ENCODE peak calls at places on chromosomes 7 and 10, in ten cellular contexts. One of them, this sample, is unnamed.
A peak's percentile ranks its signal among the peaks of the same experiment; 100 is the strongest.

GRCh38 chr7:155959894-155960293 is 147.6 kb upstream of the SHH start:
- DNase-seq in cardiac fibroblast: no peak
- DNase-seq in spleen: no peak
- DNase-seq in psoas muscle: no peak
- DNase-seq in neural crest cell: no peak
- DNase-seq in A549: no peak
- DNase-seq in ascending aorta: peak; percentile 53
- DNase-seq in GM23338: no peak
- DNase-seq in BJ: no peak
- DNase-seq in activated B cell treated with CpG ODN at 0.5 μM for 24 hours: no peak
- DNase-seq in this sample: no peak

GRCh38 chr7:113606325-113606724 is 312.5 kb downstream of the PPP1R3A start:
- DNase-seq in cardiac fibroblast: no peak
- DNase-seq in spleen: no peak
- DNase-seq in psoas muscle: no peak
- DNase-seq in neural crest cell: no peak
- DNase-seq in A549: no peak
- DNase-seq in ascending aorta: no peak
- DNase-seq in GM23338: no peak
- DNase-seq in BJ: no peak
- DNase-seq in activated B cell treated with CpG ODN at 0.5 μM for 24 hours: no peak
- DNase-seq in this sample: no peak

GRCh38 chr7:98294326-98294725 is 12.8 kb downstream of the BRI3 start:
- DNase-seq in cardiac fibroblast: no peak
- DNase-seq in spleen: no peak
- DNase-seq in psoas muscle: peak; percentile 45
- DNase-seq in neural crest cell: no peak
- DNase-seq in A549: no peak
- DNase-seq in ascending aorta: no peak
- DNase-seq in GM23338: no peak
- DNase-seq in BJ: no peak
- DNase-seq in activated B cell treated with CpG ODN at 0.5 μM for 24 hours: no peak
- DNase-seq in this sample: no peak

GRCh38 chr10:3774814-3775670 is 10.0 kb downstream of the KLF6 start:
- DNase-seq in cardiac fibroblast: peak; percentile 95
- DNase-seq in spleen: no peak
- DNase-seq in psoas muscle: peak; percentile 64
- DNase-seq in neural crest cell: no peak
- DNase-seq in A549: no peak
- DNase-seq in ascending aorta: peak; percentile 87
- DNase-seq in GM23338: no peak
- DNase-seq in BJ: no peak
- DNase-seq in activated B cell treated with CpG ODN at 0.5 μM for 24 hours: no peak
- DNase-seq in this sample: no peak

GRCh38 chr10:113278664-113279063 is 274.2 kb upstream of the HABP2 start:
- DNase-seq in cardiac fibroblast: no peak
- DNase-seq in spleen: no peak
- DNase-seq in psoas muscle: no peak
- DNase-seq in neural crest cell: no peak
- DNase-seq in A549: no peak
- DNase-seq in ascending aorta: no peak
- DNase-seq in GM23338: no peak
- DNase-seq in BJ: no peak
- DNase-seq in activated B cell treated with CpG ODN at 0.5 μM for 24 hours: no peak
- DNase-seq in this sample: no peak

GRCh38 chr10:97534746-97535367 is 36.1 kb downstream of the UBTD1 start:
- DNase-seq in cardiac fibroblast: peak; percentile 56
- DNase-seq in spleen: peak; percentile 66
- DNase-seq in psoas muscle: peak; percentile 75
- DNase-seq in neural crest cell: no peak
- DNase-seq in A549: peak; percentile 67
- DNase-seq in ascending aorta: no peak
- DNase-seq in GM23338: peak; percentile 84
- DNase-seq in BJ: no peak
- DNase-seq in activated B cell treated with CpG ODN at 0.5 μM for 24 hours: no peak
- DNase-seq in this sample: no peak

GRCh38 chr10:6114758-6115410 is 26.1 kb downstream of the RBM17 start:
- DNase-seq in cardiac fibroblast: peak; percentile 92
- DNase-seq in spleen: no peak
- DNase-seq in psoas muscle: peak; percentile 54
- DNase-seq in neural crest cell: no peak
- DNase-seq in A549: no peak
- DNase-seq in ascending aorta: no peak
- DNase-seq in GM23338: no peak
- DNase-seq in BJ: peak; percentile 57
- DNase-seq in activated B cell treated with CpG ODN at 0.5 μM for 24 hours: no peak
- DNase-seq in this sample: no peak

GRCh38 chr7:92485974-92486373 is 8.2 kb upstream of the ERVW-1 start:
- DNase-seq in cardiac fibroblast: no peak
- DNase-seq in spleen: no peak
- DNase-seq in psoas muscle: no peak
- DNase-seq in neural crest cell: no peak
- DNase-seq in A549: no peak
- DNase-seq in ascending aorta: no peak
- DNase-seq in GM23338: no peak
- DNase-seq in BJ: no peak
- DNase-seq in activated B cell treated with CpG ODN at 0.5 μM for 24 hours: no peak
- DNase-seq in this sample: no peak

GRCh38 chr7:100485514-100485913 is 1.8 kb downstream of the NYAP1 start:
- DNase-seq in cardiac fibroblast: peak; percentile 37
- DNase-seq in spleen: no peak
- DNase-seq in psoas muscle: no peak
- DNase-seq in neural crest cell: no peak
- DNase-seq in A549: no peak
- DNase-seq in ascending aorta: no peak
- DNase-seq in GM23338: no peak
- DNase-seq in BJ: no peak
- DNase-seq in activated B cell treated with CpG ODN at 0.5 μM for 24 hours: no peak
- DNase-seq in this sample: no peak

GRCh38 chr7:55130554-55131198 is 111.9 kb downstream of the EGFR start:
- DNase-seq in cardiac fibroblast: peak; percentile 94
- DNase-seq in spleen: no peak
- DNase-seq in psoas muscle: peak; percentile 79
- DNase-seq in neural crest cell: peak; percentile 46
- DNase-seq in A549: no peak
- DNase-seq in ascending aorta: peak; percentile 79
- DNase-seq in GM23338: no peak
- DNase-seq in BJ: no peak
- DNase-seq in activated B cell treated with CpG ODN at 0.5 μM for 24 hours: no peak
- DNase-seq in this sample: no peak

GRCh38 chr7:127322832-127323231 is 69.7 kb downstream of the ZNF800 start:
- DNase-seq in cardiac fibroblast: no peak
- DNase-seq in spleen: no peak
- DNase-seq in psoas muscle: no peak
- DNase-seq in neural crest cell: no peak
- DNase-seq in A549: no peak
- DNase-seq in ascending aorta: no peak
- DNase-seq in GM23338: peak; percentile 5
- DNase-seq in BJ: no peak
- DNase-seq in activated B cell treated with CpG ODN at 0.5 μM for 24 hours: no peak
- DNase-seq in this sample: no peak

GRCh38 chr7:139776486-139777303 is 1.1 kb downstream of the HIPK2 start:
- DNase-seq in cardiac fibroblast: peak; percentile 59
- DNase-seq in spleen: peak; percentile 83
- DNase-seq in psoas muscle: no peak
- DNase-seq in neural crest cell: peak; percentile 22
- DNase-seq in A549: peak; percentile 52
- DNase-seq in ascending aorta: no peak
- DNase-seq in GM23338: peak; percentile 53
- DNase-seq in BJ: no peak
- DNase-seq in activated B cell treated with CpG ODN at 0.5 μM for 24 hours: peak; percentile 35
- DNase-seq in this sample: peak; percentile 12

GRCh38 chr10:60167056-60167455 is 222.6 kb downstream of the ANK3 start:
- DNase-seq in cardiac fibroblast: no peak
- DNase-seq in spleen: no peak
- DNase-seq in psoas muscle: no peak
- DNase-seq in neural crest cell: no peak
- DNase-seq in A549: no peak
- DNase-seq in ascending aorta: no peak
- DNase-seq in GM23338: no peak
- DNase-seq in BJ: no peak
- DNase-seq in activated B cell treated with CpG ODN at 0.5 μM for 24 hours: no peak
- DNase-seq in this sample: no peak

GRCh38 chr10:47243791-47244190 is 56.2 kb upstream of the GDF10 start:
- DNase-seq in cardiac fibroblast: no peak
- DNase-seq in spleen: peak; percentile 46
- DNase-seq in psoas muscle: peak; percentile 89
- DNase-seq in neural crest cell: no peak
- DNase-seq in A549: no peak
- DNase-seq in ascending aorta: peak; percentile 75
- DNase-seq in GM23338: no peak
- DNase-seq in BJ: no peak
- DNase-seq in activated B cell treated with CpG ODN at 0.5 μM for 24 hours: no peak
- DNase-seq in this sample: no peak

GRCh38 chr10:61682323-61682722 is 19.6 kb downstream of the CABCOCO1 start:
- DNase-seq in cardiac fibroblast: no peak
- DNase-seq in spleen: no peak
- DNase-seq in psoas muscle: no peak
- DNase-seq in neural crest cell: no peak
- DNase-seq in A549: peak; percentile 8
- DNase-seq in ascending aorta: no peak
- DNase-seq in GM23338: peak; percentile 8
- DNase-seq in BJ: no peak
- DNase-seq in activated B cell treated with CpG ODN at 0.5 μM for 24 hours: no peak
- DNase-seq in this sample: no peak

GRCh38 chr7:35035511-35035921 is 1.8 kb downstream of the DPY19L1 start:
- DNase-seq in cardiac fibroblast: peak; percentile 56
- DNase-seq in spleen: no peak
- DNase-seq in psoas muscle: no peak
- DNase-seq in neural crest cell: no peak
- DNase-seq in A549: peak; percentile 29
- DNase-seq in ascending aorta: no peak
- DNase-seq in GM23338: peak; percentile 60
- DNase-seq in BJ: no peak
- DNase-seq in activated B cell treated with CpG ODN at 0.5 μM for 24 hours: no peak
- DNase-seq in this sample: no peak
- TF ChIP-seq CTCF in cardiac fibroblast: peak; percentile 9
- TF ChIP-seq CTCF in spleen: no peak
- TF ChIP-seq CTCF in psoas muscle: no peak
- TF ChIP-seq CTCF in neural crest cell: no peak
- TF ChIP-seq CTCF in A549: peak; percentile 54
- TF ChIP-seq CTCF in ascending aorta: no peak
- TF ChIP-seq CTCF in GM23338: peak; percentile 32
- TF ChIP-seq CTCF in BJ: no peak
- TF ChIP-seq CTCF in activated B cell treated with CpG ODN at 0.5 μM for 24 hours: no peak
- TF ChIP-seq CTCF in this sample: no peak

GRCh38 chr10:78196964-78197363 is 163.3 kb downstream of the RPS24 start:
- DNase-seq in cardiac fibroblast: peak; percentile 83
- DNase-seq in spleen: no peak
- DNase-seq in psoas muscle: no peak
- DNase-seq in neural crest cell: no peak
- DNase-seq in A549: peak; percentile 64
- DNase-seq in ascending aorta: no peak
- DNase-seq in GM23338: no peak
- DNase-seq in BJ: peak; percentile 52
- DNase-seq in activated B cell treated with CpG ODN at 0.5 μM for 24 hours: no peak
- DNase-seq in this sample: no peak
- TF ChIP-seq CTCF in cardiac fibroblast: no peak
- TF ChIP-seq CTCF in spleen: no peak
- TF ChIP-seq CTCF in psoas muscle: no peak
- TF ChIP-seq CTCF in neural crest cell: no peak
- TF ChIP-seq CTCF in A549: no peak
- TF ChIP-seq CTCF in ascending aorta: no peak
- TF ChIP-seq CTCF in GM23338: no peak
- TF ChIP-seq CTCF in BJ: no peak
- TF ChIP-seq CTCF in activated B cell treated with CpG ODN at 0.5 μM for 24 hours: no peak
- TF ChIP-seq CTCF in this sample: no peak

DNA sequence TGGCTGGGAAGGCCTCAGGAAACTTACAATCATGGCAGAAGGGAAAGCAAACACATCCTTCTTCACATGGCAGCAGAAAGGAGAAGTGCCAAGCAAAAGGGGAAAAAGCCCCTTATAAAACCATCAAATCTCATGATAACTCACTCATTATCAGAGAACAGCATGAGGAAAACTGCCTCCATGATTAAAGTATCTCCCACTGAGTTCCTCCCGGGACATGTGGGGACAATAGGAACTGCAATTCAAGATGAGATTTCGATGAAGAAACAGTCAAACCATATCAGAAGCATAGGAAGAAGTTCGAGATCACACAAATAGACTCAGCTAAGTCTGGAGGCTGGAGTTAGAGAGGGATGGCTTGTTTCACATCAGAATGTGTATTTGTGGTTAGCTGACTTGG is 869.4 kb upstream of the PHF14 start:
- DNase-seq in cardiac fibroblast: no peak
- DNase-seq in spleen: no peak
- DNase-seq in psoas muscle: no peak
- DNase-seq in neural crest cell: no peak
- DNase-seq in A549: no peak
- DNase-seq in ascending aorta: no peak
- DNase-seq in GM23338: peak; percentile 26
- DNase-seq in BJ: no peak
- DNase-seq in activated B cell treated with CpG ODN at 0.5 μM for 24 hours: no peak
- DNase-seq in this sample: no peak
- TF ChIP-seq CTCF in cardiac fibroblast: no peak
- TF ChIP-seq CTCF in spleen: no peak
- TF ChIP-seq CTCF in psoas muscle: no peak
- TF ChIP-seq CTCF in neural crest cell: no peak
- TF ChIP-seq CTCF in A549: no peak
- TF ChIP-seq CTCF in ascending aorta: no peak
- TF ChIP-seq CTCF in GM23338: peak; percentile 32
- TF ChIP-seq CTCF in BJ: no peak
- TF ChIP-seq CTCF in activated B cell treated with CpG ODN at 0.5 μM for 24 hours: no peak
- TF ChIP-seq CTCF in this sample: no peak

DNA sequence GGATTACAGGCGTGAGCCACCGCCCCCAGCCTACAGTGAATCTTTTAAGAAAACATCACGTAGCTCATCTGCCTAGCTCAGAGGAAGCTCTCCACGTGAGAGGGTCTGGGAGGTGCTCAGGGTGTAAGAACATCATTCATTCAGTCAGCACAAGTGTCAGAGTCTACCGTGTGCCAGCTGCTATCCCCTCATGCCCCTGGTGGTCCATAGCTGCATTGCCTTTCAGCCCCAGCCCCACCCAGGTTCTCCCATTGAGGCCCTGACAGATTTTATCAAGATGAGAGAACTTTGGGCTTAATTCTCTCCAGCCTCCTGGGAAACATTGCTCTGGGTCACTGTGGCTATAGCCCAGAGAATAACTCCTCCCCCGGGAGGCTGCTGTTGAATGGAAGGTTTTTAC is 45.1 kb downstream of the ZNF503 start:
- DNase-seq in cardiac fibroblast: no peak
- DNase-seq in spleen: no peak
- DNase-seq in psoas muscle: no peak
- DNase-seq in neural crest cell: no peak
- DNase-seq in A549: no peak
- DNase-seq in ascending aorta: no peak
- DNase-seq in GM23338: peak; percentile 31
- DNase-seq in BJ: no peak
- DNase-seq in activated B cell treated with CpG ODN at 0.5 μM for 24 hours: no peak
- DNase-seq in this sample: no peak
- TF ChIP-seq CTCF in cardiac fibroblast: no peak
- TF ChIP-seq CTCF in spleen: no peak
- TF ChIP-seq CTCF in psoas muscle: no peak
- TF ChIP-seq CTCF in neural crest cell: peak; percentile 40
- TF ChIP-seq CTCF in A549: no peak
- TF ChIP-seq CTCF in ascending aorta: no peak
- TF ChIP-seq CTCF in GM23338: peak; percentile 50
- TF ChIP-seq CTCF in BJ: no peak
- TF ChIP-seq CTCF in activated B cell treated with CpG ODN at 0.5 μM for 24 hours: no peak
- TF ChIP-seq CTCF in this sample: peak; percentile 23

GRCh38 chr7:21293771-21294170 is 134.1 kb upstream of the SP4 start:
- DNase-seq in cardiac fibroblast: no peak
- DNase-seq in spleen: no peak
- DNase-seq in psoas muscle: no peak
- DNase-seq in neural crest cell: no peak
- DNase-seq in A549: no peak
- DNase-seq in ascending aorta: no peak
- DNase-seq in GM23338: no peak
- DNase-seq in BJ: no peak
- DNase-seq in activated B cell treated with CpG ODN at 0.5 μM for 24 hours: no peak
- DNase-seq in this sample: no peak
- TF ChIP-seq CTCF in cardiac fibroblast: no peak
- TF ChIP-seq CTCF in spleen: no peak
- TF ChIP-seq CTCF in psoas muscle: no peak
- TF ChIP-seq CTCF in neural crest cell: no peak
- TF ChIP-seq CTCF in A549: no peak
- TF ChIP-seq CTCF in ascending aorta: no peak
- TF ChIP-seq CTCF in GM23338: peak; percentile 18
- TF ChIP-seq CTCF in BJ: no peak
- TF ChIP-seq CTCF in activated B cell treated with CpG ODN at 0.5 μM for 24 hours: no peak
- TF ChIP-seq CTCF in this sample: no peak

This sample was measured in progenitor cell of endocrine pancreas.